ENCODE peak calls at places on chromosomes 7 and 10, in eight cellular contexts. W is Calu3, E is endodermal cell, T is glutamatergic neuron, B is choroid plexus epithelial cell, F is AG09319, J is tibial nerve, Z is GM13976. X is an unnamed sample.

GRCh38 chr10:91185239-91185875 is 35.1 kb upstream of the PCGF5 start:
- DNase-seq in W (peak; percentile 4), E (no peak), T (no peak), B (peak; percentile 72), F (no peak), J (no peak), Z (no peak), X (no peak)

GRCh38 chr10:14523286-14523685 is 192.6 kb upstream of the FRMD4A start:
- DNase-seq in W (no peak), E (no peak), T (no peak), B (no peak), F (no peak), J (no peak), Z (no peak), X (no peak)

GRCh38 chr7:135827391-135827790 is 78.8 kb upstream of the FAM180A start:
- DNase-seq in W (no peak), E (no peak), T (no peak), B (no peak), F (no peak), J (no peak), Z (no peak), X (no peak)

GRCh38 chr7:44392618-44393010 is 67.2 kb upstream of the CAMK2B start:
- DNase-seq in W (no peak), E (no peak), T (no peak), B (no peak), F (no peak), J (no peak), Z (no peak), X (no peak)

GRCh38 chr7:123747620-123748141 is 1.1 kb downstream of the WASL start:
- DNase-seq in W (peak; percentile 72), E (peak; percentile 90), T (peak; percentile 58), B (peak; percentile 94), F (no peak), J (peak; percentile 16), Z (peak; percentile 29), X (peak; percentile 37)

GRCh38 chr7:44307301-44307900 is 18.0 kb downstream of the CAMK2B start:
- DNase-seq in W (peak; percentile 74), E (peak; percentile 76), T (no peak), B (peak; percentile 46), F (peak; percentile 24), J (no peak), Z (peak; percentile 72), X (no peak)

GRCh38 chr7:44244282-44244681 is 43.5 kb downstream of the YKT6 start:
- DNase-seq in W (peak; percentile 75), E (peak; percentile 83), T (no peak), B (peak; percentile 20), F (no peak), J (no peak), Z (peak; percentile 86), X (no peak)

GRCh38 chr7:141864765-141865447 is 23.6 kb upstream of the PRSS37 start:
- DNase-seq in W (no peak), E (no peak), T (no peak), B (peak; percentile 9), F (no peak), J (no peak), Z (no peak), X (no peak)

GRCh38 chr10:21030096-21030495 is 133.0 kb upstream of the NEBL start:
- DNase-seq in W (peak; percentile 66), E (no peak), T (no peak), B (peak; percentile 80), F (no peak), J (no peak), Z (no peak), X (no peak)

GRCh38 chr7:158413962-158414961 is 173.4 kb downstream of the PTPRN2 start:
- DNase-seq in W (no peak), E (peak; percentile 49), T (no peak), B (peak; percentile 28), F (no peak), J (peak; percentile 32), Z (no peak), X (no peak)

GRCh38 chr7:35623381-35623780 is 71.6 kb downstream of the HERPUD2 start:
- DNase-seq in W (no peak), E (no peak), T (no peak), B (no peak), F (no peak), J (no peak), Z (no peak), X (no peak)

GRCh38 chr7:35619863-35620262 is 75.1 kb downstream of the HERPUD2 start:
- DNase-seq in W (no peak), E (no peak), T (no peak), B (no peak), F (no peak), J (no peak), Z (no peak), X (no peak)

GRCh38 chr7:35630024-35630423 is 64.9 kb downstream of the HERPUD2 start:
- DNase-seq in W (no peak), E (no peak), T (no peak), B (no peak), F (no peak), J (no peak), Z (no peak), X (no peak)

GRCh38 chr7:35624299-35625186 is 70.4 kb downstream of the HERPUD2 start:
- DNase-seq in W (peak; percentile 68), E (peak; percentile 85), T (peak; percentile 52), B (peak; percentile 63), F (no peak), J (no peak), Z (peak; percentile 71), X (peak; percentile 26)
- TF ChIP-seq CTCF in W (peak; percentile 86), E (peak; percentile 97), T (peak; percentile 87), B (peak; percentile 93), F (peak; percentile 80), J (peak; percentile 76), Z (peak; percentile 76), X (peak; percentile 94)

GRCh38 chr7:38070718-38071117 is 107.3 kb upstream of the STARD3NL start:
- DNase-seq in W (peak; percentile 29), E (peak; percentile 57), T (no peak), B (peak; percentile 45), F (no peak), J (no peak), Z (no peak), X (no peak)
- TF ChIP-seq CTCF in W (peak; percentile 13), E (peak; percentile 74), T (peak; percentile 74), B (peak; percentile 70), F (peak; percentile 47), J (peak; percentile 28), Z (no peak), X (peak; percentile 51)

GRCh38 chr7:8435120-8435519 is 1.7 kb downstream of the NXPH1 start:
- DNase-seq in W (no peak), E (peak; percentile 65), T (peak; percentile 48), B (no peak), F (no peak), J (no peak), Z (no peak), X (no peak)

GRCh38 chr7:8435597-8436243 is 2.3 kb downstream of the NXPH1 start:
- DNase-seq in W (no peak), E (peak; percentile 49), T (no peak), B (no peak), F (no peak), J (no peak), Z (no peak), X (no peak)

GRCh38 chr7:8433477-8434289 is at the start of gene NXPH1:
- DNase-seq in W (peak; percentile 65), E (peak; percentile 90), T (peak; percentile 72), B (no peak), F (no peak), J (no peak), Z (peak; percentile 70), X (peak; percentile 68)

GRCh38 chr7:8434290-8435002 is 1.0 kb downstream of the NXPH1 start:
- DNase-seq in W (no peak), E (peak; percentile 79), T (peak; percentile 58), B (no peak), F (no peak), J (no peak), Z (no peak), X (no peak)

DNA sequence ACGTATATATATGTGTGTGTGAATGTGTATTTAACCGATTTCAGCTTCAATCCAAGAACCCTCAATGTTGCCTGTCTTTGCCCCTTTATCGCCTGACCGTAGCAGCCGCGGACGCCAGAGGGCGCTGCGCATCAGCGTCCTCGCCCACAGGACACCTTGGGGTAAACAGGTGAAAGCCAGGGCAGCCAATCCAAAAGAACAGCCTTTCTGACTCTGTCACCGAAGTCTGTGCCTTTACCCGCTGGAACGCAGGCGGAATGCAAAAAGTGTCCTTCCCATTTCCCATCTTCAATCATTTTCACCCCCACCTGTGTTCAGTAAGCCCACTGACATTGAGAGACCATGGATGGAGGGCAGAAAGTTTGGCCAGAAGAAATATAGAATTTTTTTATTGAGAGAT is 3.6 kb downstream of the NXPH1 start:
- DNase-seq in W (peak; percentile 92), E (peak; percentile 95), T (peak; percentile 87), B (peak; percentile 13), F (no peak), J (no peak), Z (peak; percentile 78), X (peak; percentile 75)
- TF ChIP-seq CTCF in W (peak; percentile 96), E (peak; percentile 96), T (peak; percentile 89), B (peak; percentile 67), F (peak; percentile 36), J (peak; percentile 33), Z (peak; percentile 89), X (peak; percentile 91)

GRCh38 chr10:118046491-118047362 is at the start of gene RAB11FIP2:
- DNase-seq in W (peak; percentile 91), E (peak; percentile 98), T (peak; percentile 97), B (peak; percentile 91), F (peak; percentile 72), J (peak; percentile 95), Z (peak; percentile 97), X (peak; percentile 92)
- TF ChIP-seq CTCF in W (no peak), E (peak; percentile 64), T (no peak), B (peak; percentile 19), F (peak; percentile 1), J (no peak), Z (no peak), X (peak; percentile 45)

GRCh38 chr10:119892188-119893065 is at the start of gene SEC23IP:
- DNase-seq in W (peak; percentile 89), E (peak; percentile 98), T (peak; percentile 95), B (peak; percentile 98), F (peak; percentile 87), J (peak; percentile 92), Z (peak; percentile 93), X (peak; percentile 77)
- TF ChIP-seq CTCF in W (no peak), E (no peak), T (no peak), B (no peak), F (no peak), J (no peak), Z (no peak), X (no peak)

GRCh38 chr10:59635502-59636290 is 74.0 kb downstream of the SLC16A9 start:
- DNase-seq in W (no peak), E (no peak), T (no peak), B (no peak), F (no peak), J (no peak), Z (no peak), X (no peak)

GRCh38 chr10:59631237-59631636 is 78.4 kb downstream of the SLC16A9 start:
- DNase-seq in W (no peak), E (no peak), T (no peak), B (no peak), F (no peak), J (no peak), Z (no peak), X (no peak)

GRCh38 chr10:59634102-59634501 is 75.5 kb downstream of the SLC16A9 start:
- DNase-seq in W (no peak), E (no peak), T (no peak), B (no peak), F (no peak), J (no peak), Z (no peak), X (no peak)

GRCh38 chr10:59631882-59632281 is 77.8 kb downstream of the SLC16A9 start:
- DNase-seq in W (no peak), E (no peak), T (no peak), B (no peak), F (no peak), J (no peak), Z (no peak), X (no peak)

GRCh38 chr10:59633063-59633462 is 76.6 kb downstream of the SLC16A9 start:
- DNase-seq in W (peak; percentile 8), E (peak; percentile 52), T (no peak), B (no peak), F (no peak), J (no peak), Z (no peak), X (no peak)
- TF ChIP-seq CTCF in W (no peak), E (peak; percentile 50), T (no peak), B (peak; percentile 15), F (no peak), J (no peak), Z (no peak), X (peak; percentile 23)